ENCODE peak calls at places on chromosomes 1 and 21, in four cellular contexts. U is HepG2, R is A549, G is H1. P is an unnamed sample.

GRCh38 chr1:177329871-177330270 is 159.1 kb downstream of the BRINP2 start:
- DNase-seq in R (no peak), G (no peak), U (no peak), P (no peak)

GRCh38 chr1:229208481-229208880 is 62.4 kb upstream of the RAB4A start:
- DNase-seq in G (no peak), R (no peak), U (no peak), P (no peak)

GRCh38 chr1:27574871-27575831 is 28.8 kb downstream of the AHDC1 start:
- DNase-seq in U (no peak), G (peak), R (peak), P (peak)

GRCh38 chr1:10598088-10598712 is 123.5 kb downstream of the PEX14 start:
- DNase-seq in U (no peak), R (no peak), G (peak), P (no peak)

GRCh38 chr21:16551101-16551695 is 821.4 kb downstream of the USP25 start:
- DNase-seq in G (no peak), U (no peak), R (no peak), P (no peak)

GRCh38 chr1:44947060-44947773 is 39.2 kb downstream of the EIF2B3 start:
- DNase-seq in U (no peak), G (no peak), R (no peak), P (no peak)

GRCh38 chr1:111597433-111597832 is 22.2 kb upstream of the RAP1A start:
- DNase-seq in G (no peak), U (no peak), R (no peak), P (no peak)

GRCh38 chr1:112507896-112508241 is 896 bp upstream of the WNT2B start:
- DNase-seq in U (no peak), R (peak), G (peak), P (peak)

GRCh38 chr1:20584890-20585289 is 4.0 kb upstream of the CDA start:
- DNase-seq in G (no peak), U (peak), R (no peak), P (no peak)

GRCh38 chr1:62544570-62544969 is 52.8 kb upstream of the ANGPTL3 start:
- DNase-seq in R (no peak), U (no peak), G (no peak), P (no peak)

GRCh38 chr1:58005212-58005611 is 541.3 kb downstream of the OMA1 start:
- DNase-seq in U (no peak), G (no peak), R (no peak), P (no peak)

GRCh38 chr21:41958886-41959563 is 5.2 kb upstream of the C2CD2 start:
- DNase-seq in G (no peak), U (no peak), R (no peak), P (no peak)

GRCh38 chr1:232477728-232478127 is 152.2 kb downstream of the SIPA1L2 start:
- DNase-seq in R (no peak), G (no peak), U (no peak), P (no peak)

GRCh38 chr1:1337793-1338147 is 6.7 kb downstream of the TAS1R3 start:
- DNase-seq in G (peak), R (no peak), U (no peak), P (peak)

GRCh38 chr1:161082996-161083742 is 6.2 kb downstream of the NECTIN4 start:
- DNase-seq in R (peak), U (peak), G (no peak), P (peak)

GRCh38 chr1:159056069-159056698 is 20.4 kb downstream of the AIM2 start:
- DNase-seq in U (no peak), G (peak), R (no peak), P (no peak)

GRCh38 chr21:18164933-18165332 is 79.7 kb upstream of the CHODL start:
- DNase-seq in R (no peak), G (no peak), U (no peak), P (no peak)

GRCh38 chr21:46316708-46317324 is 6.9 kb downstream of the C21orf58 start:
- DNase-seq in U (no peak), G (no peak), R (no peak), P (no peak)

DNA sequence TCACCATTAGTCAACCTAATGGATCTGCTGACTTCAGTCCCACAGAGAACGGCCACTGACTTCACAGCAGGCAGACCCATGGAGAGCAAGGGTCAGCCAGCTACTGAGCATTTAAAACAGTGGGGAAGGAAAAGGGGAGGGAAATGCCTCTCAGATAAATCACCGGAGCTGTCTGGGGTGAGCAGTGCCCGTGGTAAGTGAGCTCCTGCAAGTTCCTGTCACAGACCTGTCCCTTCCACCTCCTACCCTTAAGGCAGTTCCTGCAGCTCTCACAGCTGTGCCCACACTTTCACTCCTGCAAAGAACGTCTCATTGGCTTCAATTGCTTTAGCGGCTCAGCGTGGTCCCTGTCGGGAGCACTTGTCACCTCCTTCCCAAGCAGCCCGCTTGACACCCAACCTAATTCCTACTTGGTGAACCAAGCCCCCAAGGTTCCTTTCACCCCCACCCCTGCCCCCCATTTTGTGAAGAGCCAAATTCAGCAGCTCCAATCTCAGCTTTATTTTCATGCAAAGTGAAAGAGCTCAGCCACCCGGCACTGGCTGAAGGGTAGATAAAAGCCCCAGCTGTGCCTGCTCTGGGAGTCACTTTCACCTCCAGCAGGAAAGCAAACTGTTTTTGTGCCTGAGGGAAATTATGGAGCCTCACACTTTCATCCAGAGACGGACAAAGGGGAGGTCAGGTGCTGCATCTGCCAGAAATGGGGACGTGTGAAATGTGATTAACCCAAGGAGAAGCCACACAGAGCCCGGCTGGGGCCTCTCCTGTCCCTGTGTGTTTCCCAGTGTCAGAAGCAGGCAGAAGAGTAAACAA is 306.2 kb downstream of the TTLL7 start:
- DNase-seq in R (no peak), G (peak), U (peak), P (no peak)
- TF ChIP-seq CHD2 in R (no peak), G (no peak), U (no peak), P (no peak)

DNA sequence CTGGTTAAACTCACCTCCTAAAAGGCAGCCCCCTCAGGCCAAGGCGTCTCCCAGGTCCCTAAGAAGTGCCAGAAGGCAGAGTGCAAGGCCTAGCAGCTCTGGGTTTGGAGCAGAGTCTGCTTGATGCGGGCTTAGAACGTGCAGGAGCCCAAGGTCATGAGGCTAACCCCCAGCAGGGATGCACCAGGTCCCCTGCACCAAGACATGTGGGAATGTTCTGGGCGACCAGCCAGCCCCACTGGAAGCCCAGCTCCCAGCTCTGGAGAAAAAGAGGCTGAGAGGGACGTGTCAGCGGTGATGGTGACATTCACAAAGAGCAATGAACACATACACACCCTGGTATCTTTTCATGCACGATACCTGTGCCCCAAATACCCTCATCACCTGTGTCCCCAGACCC is 5.1 kb downstream of the LRRN2 start:
- DNase-seq in U (no peak), G (no peak), R (no peak), P (no peak)
- TF ChIP-seq CHD2 in U (no peak), G (no peak), R (no peak), P (no peak)

GRCh38 chr1:30491831-30492230 is 231.6 kb downstream of the MATN1 start:
- DNase-seq in U (no peak), G (no peak), R (no peak), P (no peak)
- TF ChIP-seq CHD2 in U (no peak), G (no peak), R (no peak), P (no peak)

DNA sequence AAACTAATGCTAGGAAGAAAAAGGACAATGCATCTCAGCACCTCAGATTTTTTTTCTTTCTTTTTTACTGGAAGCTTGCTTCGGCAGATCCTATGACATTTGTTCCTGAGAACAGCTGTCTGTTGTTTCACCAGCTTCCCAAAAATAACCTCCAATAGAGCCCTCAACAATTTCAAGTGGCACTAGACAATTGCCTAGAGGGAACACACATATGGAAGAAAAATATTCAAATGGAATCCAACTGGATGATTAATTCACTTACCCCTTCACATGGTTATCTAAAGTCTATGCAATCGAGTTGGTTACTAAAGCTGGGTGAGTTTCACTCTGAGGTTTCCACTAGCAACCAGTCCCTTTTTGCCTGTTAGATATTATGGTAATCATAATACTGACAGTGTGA is at the start of gene LEMD1:
- DNase-seq in G (no peak), R (no peak), U (no peak), P (no peak)
- TF ChIP-seq CHD2 in G (no peak), R (no peak), U (no peak), P (no peak)

P was measured in K562.